ENCODE peak calls at places on chromosome 3, in seven cellular contexts. S is uterus, N is NB4, L is A549, C is stomach, B is tibial nerve, I is spleen. P is an unnamed sample.

GRCh38 chr3:197428117-197428761 is 127.5 kb downstream of the BDH1 start:
- DNase-seq in S (no peak), N (peak; percentile 66), I (no peak), L (peak; percentile 30), B (peak; percentile 43), C (peak; percentile 65), P (peak; percentile 84)

GRCh38 chr3:43445820-43446219 is 159.5 kb downstream of the SNRK start:
- DNase-seq in C (no peak), L (no peak), N (no peak), B (no peak), S (no peak), I (no peak), P (no peak)

GRCh38 chr3:126887686-126888085 is 95.2 kb upstream of the PLXNA1 start:
- DNase-seq in N (no peak), L (no peak), C (no peak), B (no peak), S (no peak), I (no peak), P (no peak)

GRCh38 chr3:194705761-194706160 is 20.1 kb downstream of the FAM43A start:
- DNase-seq in S (no peak), L (no peak), C (no peak), N (no peak), B (no peak), I (no peak), P (no peak)

GRCh38 chr3:37198996-37199395 is 24.6 kb upstream of the LRRFIP2 start:
- DNase-seq in S (no peak), I (no peak), B (no peak), C (no peak), N (no peak), L (no peak), P (no peak)

GRCh38 chr3:135040321-135041110 is 245.5 kb downstream of the EPHB1 start:
- DNase-seq in N (peak; percentile 6), I (no peak), C (no peak), S (no peak), B (no peak), L (no peak), P (no peak)

GRCh38 chr3:74106882-74107281 is 482.1 kb upstream of the PDZRN3 start:
- DNase-seq in B (no peak), C (no peak), I (no peak), N (no peak), S (no peak), L (no peak), P (no peak)

GRCh38 chr3:32127219-32127826 is 20.9 kb downstream of the GPD1L start:
- DNase-seq in L (no peak), S (no peak), I (no peak), B (no peak), C (no peak), N (no peak), P (no peak)

GRCh38 chr3:7875858-7876442 is 625.7 kb upstream of the LMCD1 start:
- DNase-seq in I (no peak), N (no peak), C (no peak), B (no peak), S (no peak), L (no peak), P (no peak)

GRCh38 chr3:46607603-46608028 is 4.7 kb upstream of the FAM240A start:
- DNase-seq in I (no peak), B (peak; percentile 23), L (no peak), S (no peak), C (no peak), N (peak; percentile 13), P (no peak)

GRCh38 chr3:169334994-169335393 is 328.5 kb downstream of the MECOM start:
- DNase-seq in I (no peak), S (no peak), C (no peak), B (no peak), L (no peak), N (no peak), P (no peak)

GRCh38 chr3:156792945-156793344 is 33.2 kb upstream of the LEKR1 start:
- DNase-seq in I (no peak), N (peak; percentile 70), C (no peak), S (no peak), B (no peak), L (no peak), P (no peak)

GRCh38 chr3:42114130-42114529 is 23.0 kb downstream of the TRAK1 start:
- DNase-seq in L (no peak), I (no peak), N (no peak), S (no peak), C (no peak), B (no peak), P (no peak)

GRCh38 chr3:193347507-193348501 is 30.7 kb downstream of the ATP13A5 start:
- DNase-seq in C (no peak), I (no peak), B (no peak), N (no peak), L (no peak), S (no peak), P (no peak)

GRCh38 chr3:111237906-111238305 is 166.3 kb downstream of the NECTIN3 start:
- DNase-seq in L (no peak), S (no peak), I (no peak), B (no peak), N (no peak), C (no peak), P (no peak)

DNA sequence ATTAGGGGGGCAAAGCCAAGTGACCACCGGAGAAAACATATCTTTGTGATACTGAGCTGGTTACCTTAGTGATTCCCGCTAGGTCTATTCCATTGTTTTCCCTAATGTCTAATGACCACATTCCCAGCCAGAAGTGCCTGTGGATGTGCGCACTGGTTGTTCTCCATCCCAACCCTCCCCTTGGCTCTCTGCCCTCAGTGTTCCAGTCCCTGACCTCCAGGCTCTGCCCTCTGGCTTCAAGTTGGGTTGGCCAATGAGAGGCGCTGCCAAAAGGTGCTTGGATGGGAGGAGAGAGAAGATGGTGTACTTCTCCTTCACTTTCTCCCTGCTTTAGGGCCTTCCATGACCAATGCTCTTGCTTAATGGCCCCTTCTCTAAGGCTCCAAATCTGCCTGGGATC is 2.4 kb downstream of the COLQ start:
- DNase-seq in L (no peak), I (no peak), B (no peak), S (no peak), C (no peak), N (no peak), P (no peak)
- TF ChIP-seq POLR2A in L (no peak), I (no peak), B (no peak), S (no peak), C (no peak), N (no peak), P (no peak)

DNA sequence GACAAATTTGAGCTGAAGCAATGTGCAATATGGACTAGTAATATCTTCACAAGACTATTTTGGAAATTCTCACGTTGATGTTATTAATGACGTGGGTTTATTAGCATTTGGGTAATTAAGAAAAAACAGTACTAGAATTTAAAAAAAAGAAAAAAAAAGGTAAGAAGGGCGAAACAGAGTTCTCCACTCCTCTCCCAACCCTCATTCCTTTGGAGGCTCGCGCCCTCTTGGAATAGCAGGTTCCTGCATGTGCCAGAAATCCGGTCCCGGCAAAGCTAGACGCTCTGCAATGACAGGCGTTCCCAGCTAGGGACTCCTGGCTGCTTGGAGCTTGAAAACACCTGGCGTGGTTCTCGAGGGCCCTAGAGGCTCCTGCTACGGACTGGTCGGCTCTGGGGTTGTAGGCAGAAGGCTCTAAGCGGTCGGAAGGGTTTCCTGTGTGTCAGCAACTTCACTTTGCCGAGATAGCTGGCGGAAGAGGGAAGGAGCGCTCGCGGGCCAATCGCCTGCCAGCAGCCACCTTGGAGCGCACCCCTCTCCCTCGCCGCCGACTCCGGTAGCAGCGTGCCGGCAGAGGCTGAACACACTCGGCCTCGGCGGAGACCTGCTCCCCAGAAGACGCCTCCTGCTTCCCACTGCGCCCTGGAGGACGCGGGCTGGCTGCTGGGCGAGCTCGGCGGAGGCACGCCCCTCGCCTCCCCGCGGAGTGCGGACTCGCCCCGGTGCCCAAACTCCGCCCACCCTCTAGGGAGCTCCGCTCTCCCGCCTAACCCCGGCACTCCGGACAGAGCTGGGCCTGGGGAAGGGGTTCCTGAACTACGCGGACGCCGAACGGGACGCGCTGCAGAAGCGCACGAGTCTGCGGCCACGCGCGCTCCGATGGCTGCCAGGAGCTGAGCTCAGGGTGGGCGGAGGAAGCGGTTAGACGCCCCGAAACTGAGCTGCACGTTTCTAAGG is at the start of gene P2RY1:
- DNase-seq in S (peak; percentile 72), N (peak; percentile 84), B (peak; percentile 19), I (peak; percentile 87), L (peak; percentile 51), C (peak; percentile 50), P (no peak)
- TF ChIP-seq POLR2A in S (no peak), N (peak; percentile 49), B (no peak), I (peak; percentile 19), L (no peak), C (no peak), P (peak; percentile 34)

GRCh38 chr3:81716870-81717509 is 44.5 kb downstream of the GBE1 start:
- DNase-seq in N (peak; percentile 8), S (no peak), B (no peak), L (no peak), I (no peak), C (peak; percentile 46), P (no peak)
- TF ChIP-seq POLR2A in N (no peak), S (no peak), B (no peak), L (no peak), I (no peak), C (no peak), P (no peak)

GRCh38 chr3:65811917-65812316 is 226.8 kb downstream of the MAGI1 start:
- DNase-seq in L (no peak), C (no peak), B (no peak), N (no peak), S (no peak), I (no peak), P (no peak)

GRCh38 chr3:65819896-65820295 is 218.8 kb downstream of the MAGI1 start:
- DNase-seq in S (no peak), N (no peak), C (no peak), L (no peak), B (no peak), I (no peak), P (no peak)

GRCh38 chr3:65810277-65810676 is 228.4 kb downstream of the MAGI1 start:
- DNase-seq in L (no peak), N (no peak), S (no peak), C (no peak), I (no peak), B (no peak), P (no peak)

GRCh38 chr3:65811050-65811766 is 227.5 kb downstream of the MAGI1 start:
- DNase-seq in L (no peak), C (no peak), S (no peak), N (no peak), B (peak; percentile 12), I (no peak), P (no peak)

GRCh38 chr3:65814883-65815578 is 223.7 kb downstream of the MAGI1 start:
- DNase-seq in I (no peak), N (no peak), C (no peak), L (no peak), B (no peak), S (no peak), P (no peak)
- TF ChIP-seq POLR2A in I (no peak), N (no peak), C (no peak), L (no peak), B (no peak), S (no peak), P (no peak)

P was measured in H54.